ENCODE peak calls at places on chromosome 1, in ten cellular contexts. I is NCI-H446 treated with DMSO at 0.1 percent for 48 hours; R is A172; M is NCI-H1092; K is putamen; O is hippocampal formation; E is tibial nerve; T is stimulated activated CD4-positive, alpha-beta T cell treated with anti-CD3 and anti-CD28 coated beads, TNF-alpha, amount 100 ng/mL, for 4 hours; V is IMR-90; L is kidney glomerular epithelial cell. P is an unnamed sample.

GRCh38 chr1:1264868-1265272 is 8.8 kb downstream of the UBE2J2 start:
- DNase-seq in I (no peak), R (peak; percentile 93), M (no peak), K (no peak), O (no peak), E (no peak), T (no peak), V (peak; percentile 100), L (peak; percentile 55), P (no peak)

GRCh38 chr1:239717097-239718051 is 331.0 kb downstream of the CHRM3 start:
- DNase-seq in I (no peak), R (peak; percentile 36), M (no peak), K (no peak), O (no peak), E (no peak), T (no peak), V (no peak), L (no peak), P (no peak)

GRCh38 chr1:23558140-23558871 is 995 bp downstream of the ID3 start:
- DNase-seq in I (peak; percentile 63), R (peak; percentile 47), M (peak; percentile 34), K (no peak), O (no peak), E (no peak), T (no peak), V (peak; percentile 48), L (peak; percentile 66), P (no peak)

GRCh38 chr1:22037520-22037919 is 15.0 kb upstream of the CDC42 start:
- DNase-seq in I (no peak), R (no peak), M (no peak), K (no peak), O (no peak), E (no peak), T (no peak), V (no peak), L (no peak), P (no peak)

GRCh38 chr1:153711006-153711405 is 16.8 kb upstream of the INTS3 start:
- DNase-seq in I (no peak), R (no peak), M (no peak), K (no peak), O (no peak), E (no peak), T (no peak), V (no peak), L (no peak), P (no peak)

GRCh38 chr1:222310830-222311229 is 237.1 kb downstream of the HHIPL2 start:
- DNase-seq in I (no peak), R (no peak), M (no peak), K (peak; percentile 25), O (no peak), E (no peak), T (no peak), V (no peak), L (no peak), P (peak; percentile 4)

GRCh38 chr1:101438359-101438758 is 201.5 kb downstream of the S1PR1 start:
- DNase-seq in I (no peak), R (no peak), M (no peak), K (no peak), O (no peak), E (no peak), T (no peak), V (peak; percentile 2), L (no peak), P (no peak)

GRCh38 chr1:201313086-201313485 is 29.8 kb downstream of the PKP1 start:
- DNase-seq in I (no peak), R (no peak), M (no peak), K (no peak), O (no peak), E (no peak), T (no peak), V (no peak), L (no peak), P (no peak)

GRCh38 chr1:160078392-160079195 is 2.7 kb upstream of the KCNJ9 start:
- DNase-seq in I (no peak), R (peak; percentile 69), M (no peak), K (peak; percentile 82), O (peak; percentile 65), E (no peak), T (no peak), V (no peak), L (peak; percentile 5), P (peak; percentile 34)

GRCh38 chr1:171799166-171799565 is 17.7 kb downstream of the METTL13 start:
- DNase-seq in I (no peak), R (no peak), M (no peak), K (no peak), O (no peak), E (no peak), T (no peak), V (no peak), L (no peak), P (no peak)

GRCh38 chr1:161706483-161707347 is at the start of gene FCRLA:
- DNase-seq in I (no peak), R (peak; percentile 93), M (no peak), K (peak; percentile 67), O (no peak), E (no peak), T (no peak), V (peak; percentile 97), L (peak; percentile 92), P (no peak)

GRCh38 chr1:171251741-171252300 is 3.5 kb downstream of the FMO1 start:
- DNase-seq in I (no peak), R (peak; percentile 22), M (no peak), K (no peak), O (no peak), E (no peak), T (no peak), V (peak; percentile 33), L (no peak), P (no peak)

GRCh38 chr1:1906185-1907097 is 8.6 kb upstream of the CALML6 start:
- DNase-seq in I (peak; percentile 36), R (peak; percentile 65), M (no peak), K (peak; percentile 83), O (peak; percentile 74), E (peak; percentile 82), T (peak; percentile 33), V (peak; percentile 75), L (peak; percentile 50), P (peak; percentile 52)

GRCh38 chr1:58067082-58067481 is 479.4 kb downstream of the OMA1 start:
- DNase-seq in I (no peak), R (no peak), M (no peak), K (no peak), O (no peak), E (no peak), T (no peak), V (no peak), L (no peak), P (no peak)

GRCh38 chr1:69045572-69045971 is 522.1 kb upstream of the LRRC7 start:
- DNase-seq in I (no peak), R (no peak), M (no peak), K (no peak), O (no peak), E (no peak), T (no peak), V (no peak), L (no peak), P (no peak)

GRCh38 chr1:157993179-157994080 is at the start of gene KIRREL1:
- DNase-seq in I (peak; percentile 56), R (peak; percentile 56), M (no peak), K (no peak), O (no peak), E (peak; percentile 59), T (no peak), V (peak; percentile 65), L (peak; percentile 84), P (no peak)

GRCh38 chr1:212514782-212515181 is 82.1 kb downstream of the NENF start:
- DNase-seq in I (no peak), R (no peak), M (no peak), K (no peak), O (no peak), E (no peak), T (no peak), V (no peak), L (no peak), P (no peak)

GRCh38 chr1:154958681-154959447 is 2.7 kb downstream of the PYGO2 start:
- DNase-seq in I (no peak), R (no peak), M (no peak), K (no peak), O (no peak), E (no peak), T (no peak), V (no peak), L (no peak), P (no peak)

GRCh38 chr1:210689741-210690635 is 361.3 kb downstream of the HHAT start:
- DNase-seq in I (no peak), R (peak; percentile 76), M (no peak), K (no peak), O (no peak), E (no peak), T (no peak), V (no peak), L (no peak), P (no peak)

GRCh38 chr1:154221815-154222081 is 993 bp downstream of the UBAP2L start:
- DNase-seq in I (no peak), R (peak; percentile 42), M (no peak), K (no peak), O (no peak), E (peak; percentile 6), T (no peak), V (peak; percentile 87), L (no peak), P (no peak)

GRCh38 chr1:6275826-6276764 is 15.2 kb upstream of the GPR153 start:
- DNase-seq in I (no peak), R (peak; percentile 35), M (peak; percentile 61), K (peak; percentile 29), O (no peak), E (peak; percentile 32), T (no peak), V (peak; percentile 90), L (no peak), P (no peak)

GRCh38 chr1:48442864-48443619 is 29.0 kb downstream of the SPATA6 start:
- DNase-seq in I (no peak), R (no peak), M (no peak), K (no peak), O (no peak), E (no peak), T (no peak), V (no peak), L (no peak), P (no peak)

GRCh38 chr1:206923009-206923960 is 1.5 kb upstream of the FCMR start:
- DNase-seq in I (no peak), R (no peak), M (no peak), K (no peak), O (no peak), E (no peak), T (no peak), V (no peak), L (no peak), P (peak; percentile 44)

GRCh38 chr1:203538726-203539125 is 44.8 kb downstream of the OPTC start:
- DNase-seq in I (no peak), R (no peak), M (no peak), K (no peak), O (no peak), E (no peak), T (no peak), V (no peak), L (no peak), P (no peak)

GRCh38 chr1:184854456-184855180 is 100.0 kb upstream of the EDEM3 start:
- DNase-seq in I (peak; percentile 34), R (no peak), M (no peak), K (no peak), O (no peak), E (no peak), T (no peak), V (peak; percentile 76), L (no peak), P (no peak)

GRCh38 chr1:228515200-228515834 is 28.1 kb downstream of the RNF187 start:
- DNase-seq in I (no peak), R (peak; percentile 62), M (no peak), K (no peak), O (peak; percentile 7), E (peak; percentile 38), T (no peak), V (peak; percentile 58), L (peak; percentile 16), P (no peak)

GRCh38 chr1:185091480-185091879 is 46.1 kb downstream of the RNF2 start:
- DNase-seq in I (no peak), R (no peak), M (no peak), K (no peak), O (no peak), E (no peak), T (no peak), V (no peak), L (no peak), P (no peak)

GRCh38 chr1:107991371-107992066 is 26.5 kb upstream of the VAV3 start:
- DNase-seq in I (peak; percentile 57), R (peak; percentile 80), M (no peak), K (no peak), O (no peak), E (no peak), T (no peak), V (no peak), L (peak; percentile 24), P (no peak)